ENCODE peak calls at places on chromosome 10, in eight cellular contexts. E, D, N, Q, C, L, U and P are unnamed samples.

GRCh38 chr10:28810062-28810870 is 132.9 kb downstream of the BAMBI start:
- DNase-seq in E (no peak), D (no peak), N (no peak), Q (no peak), C (no peak), L (no peak), U (peak; percentile 38), P (no peak)

GRCh38 chr10:25083546-25084111 is 67.2 kb downstream of the THNSL1 start:
- DNase-seq in E (no peak), D (no peak), N (no peak), Q (no peak), C (no peak), L (no peak), U (no peak), P (no peak)

GRCh38 chr10:71266147-71266917 is 52.7 kb upstream of the SLC29A3 start:
- DNase-seq in E (no peak), D (peak; percentile 94), N (no peak), Q (no peak), C (no peak), L (no peak), U (peak; percentile 90), P (no peak)

GRCh38 chr10:6009159-6009558 is 31.8 kb upstream of the IL15RA start:
- DNase-seq in E (peak; percentile 27), D (no peak), N (no peak), Q (no peak), C (no peak), L (no peak), U (peak; percentile 81), P (no peak)

GRCh38 chr10:17981766-17982380 is 30.2 kb downstream of the SLC39A12 start:
- DNase-seq in E (peak; percentile 53), D (no peak), N (no peak), Q (no peak), C (peak; percentile 39), L (peak; percentile 27), U (peak; percentile 93), P (no peak)

GRCh38 chr10:47047127-47047504 is 135.9 kb downstream of the PTPN20 start:
- DNase-seq in E (no peak), D (peak; percentile 58), N (peak; percentile 23), Q (no peak), C (no peak), L (no peak), U (no peak), P (no peak)

GRCh38 chr10:77377034-77377433 is 260.6 kb downstream of the KCNMA1 start:
- DNase-seq in E (no peak), D (no peak), N (no peak), Q (no peak), C (peak; percentile 46), L (no peak), U (peak; percentile 38), P (no peak)

GRCh38 chr10:122326806-122327205 is 47.7 kb upstream of the PLEKHA1 start:
- DNase-seq in E (no peak), D (no peak), N (no peak), Q (no peak), C (no peak), L (no peak), U (no peak), P (no peak)

GRCh38 chr10:98956576-98957260 is 278.9 kb downstream of the HPSE2 start:
- DNase-seq in E (peak; percentile 31), D (no peak), N (no peak), Q (no peak), C (no peak), L (no peak), U (peak; percentile 73), P (no peak)

DNA sequence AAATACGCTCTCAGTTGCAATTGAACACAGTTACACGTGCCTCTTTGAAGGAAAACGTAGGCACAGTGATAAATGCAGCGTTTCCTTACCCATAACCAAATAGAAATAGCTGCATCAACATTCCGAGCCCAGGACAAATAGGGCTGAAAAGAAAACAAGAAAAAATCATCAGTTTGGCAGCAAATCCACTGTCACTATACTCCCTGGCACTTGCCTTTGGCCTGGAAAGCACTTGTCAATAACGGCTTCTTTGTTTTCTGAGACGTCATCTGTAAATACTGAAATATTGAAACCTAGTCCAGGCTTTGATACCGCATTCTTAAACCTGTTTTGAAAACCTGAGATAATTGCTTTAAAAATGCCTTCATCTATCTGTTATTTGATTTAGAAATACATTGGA is 167.2 kb upstream of the AKR1E2 start:
- DNase-seq in E (no peak), D (no peak), N (no peak), Q (no peak), C (no peak), L (no peak), U (no peak), P (no peak)
- H3K27ac ChIP-seq in E (no peak overlapping the region), D (no peak overlapping the region), N (no peak overlapping the region), Q (no peak overlapping the region), C (no peak overlapping the region), L (no peak overlapping the region), U (no peak overlapping the region), P (no peak overlapping the region)

GRCh38 chr10:80537086-80537704 is 507 bp upstream of the SH2D4B start:
- DNase-seq in E (no peak), D (no peak), N (no peak), Q (no peak), C (no peak), L (no peak), U (no peak), P (peak; percentile 23)

GRCh38 chr10:80536361-80536835 is 1.3 kb upstream of the SH2D4B start:
- DNase-seq in E (no peak), D (no peak), N (no peak), Q (no peak), C (no peak), L (no peak), U (no peak), P (no peak)

GRCh38 chr10:80537705-80538480 is at the start of gene SH2D4B:
- DNase-seq in E (no peak), D (peak; percentile 55), N (no peak), Q (no peak), C (no peak), L (no peak), U (no peak), P (peak; percentile 33)

GRCh38 chr10:80538481-80539185 is 931 bp downstream of the SH2D4B start:
- DNase-seq in E (no peak), D (peak; percentile 53), N (no peak), Q (no peak), C (no peak), L (no peak), U (no peak), P (no peak)

GRCh38 chr10:80535671-80536360 is 1.9 kb upstream of the SH2D4B start:
- DNase-seq in E (peak; percentile 34), D (peak; percentile 78), N (peak; percentile 86), Q (peak; percentile 70), C (peak; percentile 57), L (peak; percentile 48), U (no peak), P (peak; percentile 82)
- TF ChIP-seq CTCF in E (peak; percentile 39), D (peak; percentile 62), N (peak; percentile 78), Q (peak; percentile 80), C (peak; percentile 89), L (peak; percentile 87), U (no peak), P (peak; percentile 39)

GRCh38 chr10:87545783-87546182 is 41.1 kb downstream of the MINPP1 start:
- DNase-seq in E (no peak), D (no peak), N (no peak), Q (no peak), C (no peak), L (no peak), U (no peak), P (no peak)

GRCh38 chr10:87544750-87545149 is 40.1 kb downstream of the MINPP1 start:
- DNase-seq in E (no peak), D (no peak), N (no peak), Q (no peak), C (no peak), L (no peak), U (no peak), P (no peak)

GRCh38 chr10:87547734-87548311 is 43.1 kb downstream of the MINPP1 start:
- DNase-seq in E (peak; percentile 23), D (no peak), N (no peak), Q (no peak), C (no peak), L (no peak), U (peak; percentile 91), P (no peak)

GRCh38 chr10:87546221-87546620 is 41.5 kb downstream of the MINPP1 start:
- DNase-seq in E (no peak), D (no peak), N (no peak), Q (no peak), C (no peak), L (no peak), U (no peak), P (no peak)

DNA sequence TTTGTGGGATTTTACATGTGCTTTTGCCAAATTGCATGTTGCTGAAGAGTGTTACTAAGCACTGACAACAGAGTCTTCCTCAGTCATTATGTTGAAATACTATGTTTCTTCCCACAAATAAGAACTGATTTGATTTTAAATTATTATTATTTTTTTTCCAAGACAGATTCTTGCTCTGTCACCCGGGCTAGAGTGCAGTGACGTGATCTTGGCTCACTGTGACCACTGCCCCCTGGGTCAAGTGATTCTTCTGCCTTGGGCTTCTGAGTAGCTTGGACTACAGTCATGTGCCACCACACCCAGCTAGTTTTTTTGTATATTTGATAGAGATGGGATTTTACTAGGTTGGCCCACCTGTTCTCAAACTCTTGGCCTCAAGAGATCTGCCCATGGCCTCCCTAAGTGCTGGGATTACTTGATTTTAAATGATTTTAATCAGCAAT is 42.3 kb downstream of the MINPP1 start:
- DNase-seq in E (no peak), D (no peak), N (no peak), Q (no peak), C (no peak), L (no peak), U (no peak), P (peak; percentile 57)
- H3K27ac ChIP-seq in E (no peak overlapping the region), D (no peak overlapping the region), N (peak overlapping the region; percentile 66), Q (no peak overlapping the region), C (no peak overlapping the region), L (no peak overlapping the region), U (peak overlapping the region; percentile 29), P (peak overlapping the region; percentile 37)

GRCh38 chr10:65559369-65559768 is 1366.5 kb upstream of the LRRTM3 start:
- DNase-seq in E (no peak), D (no peak), N (no peak), Q (no peak), C (no peak), L (no peak), U (no peak), P (no peak)

GRCh38 chr10:65550761-65551160 is 1375.1 kb upstream of the LRRTM3 start:
- DNase-seq in E (no peak), D (no peak), N (no peak), Q (no peak), C (no peak), L (no peak), U (no peak), P (no peak)

GRCh38 chr10:65556006-65556405 is 1369.8 kb upstream of the LRRTM3 start:
- DNase-seq in E (no peak), D (no peak), N (no peak), Q (no peak), C (no peak), L (no peak), U (no peak), P (no peak)

GRCh38 chr10:65555192-65555591 is 1370.6 kb upstream of the LRRTM3 start:
- DNase-seq in E (no peak), D (no peak), N (no peak), Q (no peak), C (no peak), L (no peak), U (no peak), P (no peak)
- TF ChIP-seq CTCF in E (no peak), D (no peak), N (no peak), Q (no peak), C (no peak), L (peak; percentile 18), U (no peak), P (no peak)

GRCh38 chr10:79148452-79149344 is 79.9 kb downstream of the ZMIZ1 start:
- DNase-seq in E (peak; percentile 81), D (peak; percentile 89), N (peak; percentile 82), Q (peak; percentile 84), C (peak; percentile 88), L (no peak), U (peak; percentile 40), P (peak; percentile 80)
- H3K27ac ChIP-seq in E (peak overlapping the region; percentile 80), D (peak overlapping the region; percentile 88), N (peak overlapping the region; percentile 94), Q (peak overlapping the region; percentile 94), C (peak overlapping the region; percentile 90), L (peak overlapping the region; percentile 94), U (peak overlapping the region; percentile 96), P (peak overlapping the region; percentile 79)